ENCODE peak calls at places on chromosome 2, in nine cellular contexts. One of them, this sample, is unnamed. For H3K4me1, the result is how much of the 10 kb centered on the place peaks cover.

GRCh38 chr2:45721150-45721549 is 69.7 kb downstream of the PRKCE start:
- DNase-seq in GM23338: no peak
- DNase-seq in PC-3: no peak
- DNase-seq in MM.1S: no peak
- DNase-seq in hepatocyte: no peak
- DNase-seq in SK-N-SH: no peak
- DNase-seq in HCT116: no peak
- DNase-seq in GM23248: no peak
- DNase-seq in OCI-LY7: no peak
- DNase-seq in this sample: no peak

GRCh38 chr2:158935617-158936016 is 32.8 kb upstream of the TANC1 start:
- DNase-seq in GM23338: peak
- DNase-seq in PC-3: no peak
- DNase-seq in MM.1S: no peak
- DNase-seq in hepatocyte: no peak
- DNase-seq in SK-N-SH: no peak
- DNase-seq in HCT116: no peak
- DNase-seq in GM23248: no peak
- DNase-seq in OCI-LY7: no peak
- DNase-seq in this sample: peak

GRCh38 chr2:180006236-180006635 is 861 bp downstream of the CWC22 start:
- DNase-seq in GM23338: no peak
- DNase-seq in PC-3: no peak
- DNase-seq in MM.1S: no peak
- DNase-seq in hepatocyte: no peak
- DNase-seq in SK-N-SH: peak
- DNase-seq in HCT116: no peak
- DNase-seq in GM23248: peak
- DNase-seq in OCI-LY7: no peak
- DNase-seq in this sample: no peak

GRCh38 chr2:108492364-108492763 is 41.9 kb upstream of the LIMS1 start:
- DNase-seq in GM23338: no peak
- DNase-seq in PC-3: peak
- DNase-seq in MM.1S: no peak
- DNase-seq in hepatocyte: peak
- DNase-seq in SK-N-SH: no peak
- DNase-seq in HCT116: no peak
- DNase-seq in GM23248: peak
- DNase-seq in OCI-LY7: no peak
- DNase-seq in this sample: no peak

GRCh38 chr2:19035238-19035637 is 323.2 kb downstream of the OSR1 start:
- DNase-seq in GM23338: no peak
- DNase-seq in PC-3: no peak
- DNase-seq in MM.1S: no peak
- DNase-seq in hepatocyte: no peak
- DNase-seq in SK-N-SH: no peak
- DNase-seq in HCT116: no peak
- DNase-seq in GM23248: peak
- DNase-seq in OCI-LY7: no peak
- DNase-seq in this sample: no peak

GRCh38 chr2:110662560-110662959 is 15.3 kb downstream of the BUB1 start:
- DNase-seq in GM23338: no peak
- DNase-seq in PC-3: no peak
- DNase-seq in MM.1S: no peak
- DNase-seq in hepatocyte: no peak
- DNase-seq in SK-N-SH: no peak
- DNase-seq in HCT116: no peak
- DNase-seq in GM23248: no peak
- DNase-seq in OCI-LY7: no peak
- DNase-seq in this sample: no peak

GRCh38 chr2:1644427-1644826 is 99.9 kb downstream of the PXDN start:
- DNase-seq in GM23338: no peak
- DNase-seq in PC-3: no peak
- DNase-seq in MM.1S: no peak
- DNase-seq in hepatocyte: no peak
- DNase-seq in SK-N-SH: no peak
- DNase-seq in HCT116: no peak
- DNase-seq in GM23248: no peak
- DNase-seq in OCI-LY7: no peak
- DNase-seq in this sample: no peak

GRCh38 chr2:59276033-59276432 is 1034.9 kb upstream of the FANCL start:
- DNase-seq in GM23338: peak
- DNase-seq in PC-3: no peak
- DNase-seq in MM.1S: no peak
- DNase-seq in hepatocyte: no peak
- DNase-seq in SK-N-SH: no peak
- DNase-seq in HCT116: no peak
- DNase-seq in GM23248: no peak
- DNase-seq in OCI-LY7: no peak
- DNase-seq in this sample: peak

GRCh38 chr2:206176886-206177285 is 17.2 kb downstream of the EEF1B2 start:
- DNase-seq in GM23338: no peak
- DNase-seq in PC-3: no peak
- DNase-seq in MM.1S: no peak
- DNase-seq in hepatocyte: no peak
- DNase-seq in SK-N-SH: no peak
- DNase-seq in HCT116: no peak
- DNase-seq in GM23248: no peak
- DNase-seq in OCI-LY7: no peak
- DNase-seq in this sample: no peak

GRCh38 chr2:30366199-30366691 is 80.8 kb upstream of the LCLAT1 start:
- DNase-seq in GM23338: no peak
- DNase-seq in PC-3: no peak
- DNase-seq in MM.1S: no peak
- DNase-seq in hepatocyte: no peak
- DNase-seq in SK-N-SH: no peak
- DNase-seq in HCT116: no peak
- DNase-seq in GM23248: peak
- DNase-seq in OCI-LY7: no peak
- DNase-seq in this sample: no peak

GRCh38 chr2:177391822-177392372 is 676 bp upstream of the AGPS start:
- DNase-seq in GM23338: no peak
- DNase-seq in PC-3: no peak
- DNase-seq in MM.1S: no peak
- DNase-seq in hepatocyte: no peak
- DNase-seq in SK-N-SH: no peak
- DNase-seq in HCT116: no peak
- DNase-seq in GM23248: no peak
- DNase-seq in OCI-LY7: no peak
- DNase-seq in this sample: no peak

GRCh38 chr2:105754011-105754410 is 9.3 kb downstream of the NCK2 start:
- DNase-seq in GM23338: no peak
- DNase-seq in PC-3: no peak
- DNase-seq in MM.1S: no peak
- DNase-seq in hepatocyte: no peak
- DNase-seq in SK-N-SH: no peak
- DNase-seq in HCT116: no peak
- DNase-seq in GM23248: no peak
- DNase-seq in OCI-LY7: no peak
- DNase-seq in this sample: no peak

GRCh38 chr2:27705851-27706622 is 42.3 kb downstream of the SLC4A1AP start:
- DNase-seq in GM23338: no peak
- DNase-seq in PC-3: peak
- DNase-seq in MM.1S: no peak
- DNase-seq in hepatocyte: peak
- DNase-seq in SK-N-SH: no peak
- DNase-seq in HCT116: peak
- DNase-seq in GM23248: peak
- DNase-seq in OCI-LY7: no peak
- DNase-seq in this sample: no peak

GRCh38 chr2:171347158-171347557 is 86.6 kb downstream of the METTL8 start:
- DNase-seq in GM23338: no peak
- DNase-seq in PC-3: no peak
- DNase-seq in MM.1S: peak
- DNase-seq in hepatocyte: no peak
- DNase-seq in SK-N-SH: no peak
- DNase-seq in HCT116: no peak
- DNase-seq in GM23248: peak
- DNase-seq in OCI-LY7: peak
- DNase-seq in this sample: no peak

GRCh38 chr2:30509716-30510115 is 62.7 kb downstream of the LCLAT1 start:
- DNase-seq in GM23338: no peak
- DNase-seq in PC-3: no peak
- DNase-seq in MM.1S: no peak
- DNase-seq in hepatocyte: no peak
- DNase-seq in SK-N-SH: no peak
- DNase-seq in HCT116: no peak
- DNase-seq in GM23248: no peak
- DNase-seq in OCI-LY7: no peak
- DNase-seq in this sample: no peak

GRCh38 chr2:127000194-127000593 is 101.5 kb downstream of the TEX51 start:
- DNase-seq in GM23338: no peak
- DNase-seq in PC-3: no peak
- DNase-seq in MM.1S: no peak
- DNase-seq in hepatocyte: no peak
- DNase-seq in SK-N-SH: no peak
- DNase-seq in HCT116: no peak
- DNase-seq in GM23248: no peak
- DNase-seq in OCI-LY7: no peak
- DNase-seq in this sample: no peak

GRCh38 chr2:64228126-64228678 is 84.0 kb upstream of the PELI1 start:
- DNase-seq in GM23338: peak
- DNase-seq in PC-3: peak
- DNase-seq in MM.1S: peak
- DNase-seq in hepatocyte: peak
- DNase-seq in SK-N-SH: peak
- DNase-seq in HCT116: peak
- DNase-seq in GM23248: peak
- DNase-seq in OCI-LY7: peak
- DNase-seq in this sample: peak

GRCh38 chr2:148813603-148814065 is 61.4 kb upstream of the KIF5C start:
- DNase-seq in GM23338: peak
- DNase-seq in PC-3: no peak
- DNase-seq in MM.1S: no peak
- DNase-seq in hepatocyte: no peak
- DNase-seq in SK-N-SH: peak
- DNase-seq in HCT116: no peak
- DNase-seq in GM23248: no peak
- DNase-seq in OCI-LY7: peak
- DNase-seq in this sample: peak

GRCh38 chr2:6789559-6790138 is 76.1 kb downstream of the CMPK2 start:
- DNase-seq in GM23338: no peak
- DNase-seq in PC-3: no peak
- DNase-seq in MM.1S: no peak
- DNase-seq in hepatocyte: no peak
- DNase-seq in SK-N-SH: no peak
- DNase-seq in HCT116: no peak
- DNase-seq in GM23248: no peak
- DNase-seq in OCI-LY7: no peak
- DNase-seq in this sample: no peak

GRCh38 chr2:191927991-191928390 is 81.1 kb upstream of the CAVIN2 start:
- DNase-seq in GM23338: no peak
- DNase-seq in PC-3: no peak
- DNase-seq in MM.1S: no peak
- DNase-seq in hepatocyte: no peak
- DNase-seq in SK-N-SH: no peak
- DNase-seq in HCT116: no peak
- DNase-seq in GM23248: peak
- DNase-seq in OCI-LY7: no peak
- DNase-seq in this sample: no peak
- TF ChIP-seq EZH2phosphoT487 in GM23338: no peak
- TF ChIP-seq EZH2phosphoT487 in PC-3: no peak
- TF ChIP-seq EZH2phosphoT487 in MM.1S: no peak
- TF ChIP-seq EZH2phosphoT487 in hepatocyte: no peak
- TF ChIP-seq EZH2phosphoT487 in SK-N-SH: no peak
- TF ChIP-seq EZH2phosphoT487 in HCT116: no peak
- TF ChIP-seq EZH2phosphoT487 in GM23248: no peak
- TF ChIP-seq EZH2phosphoT487 in OCI-LY7: no peak
- TF ChIP-seq EZH2phosphoT487 in this sample: no peak

GRCh38 chr2:8064608-8065007 is 617.2 kb upstream of the ID2 start:
- DNase-seq in GM23338: no peak
- DNase-seq in PC-3: no peak
- DNase-seq in MM.1S: no peak
- DNase-seq in hepatocyte: no peak
- DNase-seq in SK-N-SH: no peak
- DNase-seq in HCT116: no peak
- DNase-seq in GM23248: no peak
- DNase-seq in OCI-LY7: no peak
- DNase-seq in this sample: no peak

GRCh38 chr2:8065191-8065590 is 616.7 kb upstream of the ID2 start:
- DNase-seq in GM23338: no peak
- DNase-seq in PC-3: no peak
- DNase-seq in MM.1S: no peak
- DNase-seq in hepatocyte: no peak
- DNase-seq in SK-N-SH: no peak
- DNase-seq in HCT116: no peak
- DNase-seq in GM23248: no peak
- DNase-seq in OCI-LY7: no peak
- DNase-seq in this sample: no peak

GRCh38 chr2:8072907-8073306 is 608.9 kb upstream of the ID2 start:
- DNase-seq in GM23338: no peak
- DNase-seq in PC-3: no peak
- DNase-seq in MM.1S: no peak
- DNase-seq in hepatocyte: no peak
- DNase-seq in SK-N-SH: no peak
- DNase-seq in HCT116: no peak
- DNase-seq in GM23248: no peak
- DNase-seq in OCI-LY7: no peak
- DNase-seq in this sample: no peak

GRCh38 chr2:8067784-8068336 is 614.0 kb upstream of the ID2 start:
- DNase-seq in GM23338: no peak
- DNase-seq in PC-3: no peak
- DNase-seq in MM.1S: no peak
- DNase-seq in hepatocyte: no peak
- DNase-seq in SK-N-SH: no peak
- DNase-seq in HCT116: no peak
- DNase-seq in GM23248: no peak
- DNase-seq in OCI-LY7: no peak
- DNase-seq in this sample: no peak
- H2AFZ ChIP-seq in GM23338: no peak
- H2AFZ ChIP-seq in PC-3: no peak
- H2AFZ ChIP-seq in MM.1S: no peak
- H2AFZ ChIP-seq in hepatocyte: no peak
- H2AFZ ChIP-seq in SK-N-SH: no peak
- H2AFZ ChIP-seq in HCT116: no peak
- H2AFZ ChIP-seq in GM23248: no peak
- H2AFZ ChIP-seq in OCI-LY7: no peak
- H2AFZ ChIP-seq in this sample: peak

GRCh38 chr2:240494194-240494793 is 58.8 kb downstream of the GPC1 start:
- DNase-seq in GM23338: no peak
- DNase-seq in PC-3: no peak
- DNase-seq in MM.1S: no peak
- DNase-seq in hepatocyte: no peak
- DNase-seq in SK-N-SH: peak
- DNase-seq in HCT116: no peak
- DNase-seq in GM23248: no peak
- DNase-seq in OCI-LY7: no peak
- DNase-seq in this sample: no peak
- H3K4me1 ChIP-seq in GM23338: under half
- H3K4me1 ChIP-seq in PC-3: under half
- H3K4me1 ChIP-seq in MM.1S: under half
- H3K4me1 ChIP-seq in hepatocyte: under half
- H3K4me1 ChIP-seq in SK-N-SH: under half
- H3K4me1 ChIP-seq in HCT116: under half
- H3K4me1 ChIP-seq in GM23248: under half
- H3K4me1 ChIP-seq in OCI-LY7: under half
- H3K4me1 ChIP-seq in this sample: under half

GRCh38 chr2:68121873-68122679 is 35.6 kb upstream of the PNO1 start:
- DNase-seq in GM23338: peak
- DNase-seq in PC-3: peak
- DNase-seq in MM.1S: peak
- DNase-seq in hepatocyte: peak
- DNase-seq in SK-N-SH: peak
- DNase-seq in HCT116: peak
- DNase-seq in GM23248: peak
- DNase-seq in OCI-LY7: peak
- DNase-seq in this sample: peak
- TF ChIP-seq EZH2phosphoT487 in GM23338: no peak
- TF ChIP-seq EZH2phosphoT487 in PC-3: no peak
- TF ChIP-seq EZH2phosphoT487 in MM.1S: no peak
- TF ChIP-seq EZH2phosphoT487 in hepatocyte: no peak
- TF ChIP-seq EZH2phosphoT487 in SK-N-SH: no peak
- TF ChIP-seq EZH2phosphoT487 in HCT116: no peak
- TF ChIP-seq EZH2phosphoT487 in GM23248: no peak
- TF ChIP-seq EZH2phosphoT487 in OCI-LY7: no peak
- TF ChIP-seq EZH2phosphoT487 in this sample: no peak